ENCODE peak calls at places on chromosomes 2 and 18, in five cellular contexts. Y is GM19239, N is endodermal cell, Z is left colon, M is D341Med. E is an unnamed sample.

GRCh38 chr18:41938445-41938844 is 16.6 kb upstream of the PIK3C3 start:
- DNase-seq in Y (no peak), N (no peak), Z (no peak), M (no peak), E (no peak)

GRCh38 chr2:100924520-100925451 is 77.3 kb upstream of the RPL31 start:
- DNase-seq in Y (peak; percentile 13), N (peak; percentile 25), Z (peak; percentile 24), M (no peak), E (peak; percentile 43)

GRCh38 chr2:98880266-98881152 is 55.5 kb downstream of the CRACDL start:
- DNase-seq in Y (no peak), N (no peak), Z (no peak), M (no peak), E (no peak)

GRCh38 chr2:215619989-215620388 is 184.1 kb upstream of the FN1 start:
- DNase-seq in Y (no peak), N (no peak), Z (peak; percentile 21), M (no peak), E (no peak)

GRCh38 chr2:178377046-178377445 is 73.9 kb downstream of the PRKRA start:
- DNase-seq in Y (no peak), N (no peak), Z (no peak), M (no peak), E (no peak)

GRCh38 chr18:4125246-4125938 is 329.7 kb downstream of the DLGAP1 start:
- DNase-seq in Y (no peak), N (peak; percentile 73), Z (no peak), M (no peak), E (no peak)

GRCh38 chr2:46844034-46844433 is 71.6 kb downstream of the MCFD2 start:
- DNase-seq in Y (no peak), N (no peak), Z (no peak), M (no peak), E (no peak)

GRCh38 chr2:97664636-97664970 is 759 bp upstream of the ACTR1B start:
- DNase-seq in Y (no peak), N (no peak), Z (peak; percentile 45), M (no peak), E (no peak)

GRCh38 chr2:42809876-42810125 is 17.4 kb upstream of the HAAO start:
- DNase-seq in Y (no peak), N (peak; percentile 91), Z (peak; percentile 85), M (no peak), E (no peak)

GRCh38 chr18:37717098-37717497 is 151.5 kb upstream of the CELF4 start:
- DNase-seq in Y (no peak), N (no peak), Z (no peak), M (no peak), E (no peak)

GRCh38 chr2:110097506-110098220 is 18.0 kb downstream of the MALL start:
- DNase-seq in Y (no peak), N (peak; percentile 30), Z (no peak), M (no peak), E (no peak)

GRCh38 chr2:129923265-129924141 is 56.0 kb upstream of the RAB6C start:
- DNase-seq in Y (no peak), N (peak; percentile 95), Z (no peak), M (peak; percentile 54), E (no peak)

GRCh38 chr2:104378853-104379374 is 475.0 kb upstream of the POU3F3 start:
- DNase-seq in Y (no peak), N (peak; percentile 80), Z (peak; percentile 14), M (peak; percentile 56), E (no peak)

GRCh38 chr2:37414470-37414949 is 70.1 kb downstream of the QPCT start:
- DNase-seq in Y (peak; percentile 40), N (no peak), Z (peak; percentile 18), M (peak; percentile 48), E (peak; percentile 54)

GRCh38 chr2:23594079-23594494 is 209.1 kb downstream of the KLHL29 start:
- DNase-seq in Y (no peak), N (no peak), Z (peak; percentile 27), M (no peak), E (no peak)

GRCh38 chr2:237458519-237458918 is 28.5 kb upstream of the MLPH start:
- DNase-seq in Y (no peak), N (no peak), Z (no peak), M (no peak), E (no peak)

GRCh38 chr2:26514045-26514444 is 36.1 kb upstream of the OTOF start:
- DNase-seq in Y (no peak), N (no peak), Z (no peak), M (no peak), E (no peak)

GRCh38 chr2:119350311-119350998 is 16.2 kb downstream of the C2orf76 start:
- DNase-seq in Y (no peak), N (peak; percentile 72), Z (no peak), M (no peak), E (no peak)

GRCh38 chr2:96485751-96486643 is 19.2 kb downstream of the NEURL3 start:
- DNase-seq in Y (peak; percentile 63), N (peak; percentile 72), Z (peak; percentile 77), M (no peak), E (peak; percentile 81)

GRCh38 chr2:173588931-173589369 is 234.3 kb downstream of the CDCA7 start:
- DNase-seq in Y (no peak), N (no peak), Z (no peak), M (no peak), E (no peak)

GRCh38 chr18:79693561-79694205 is 14.1 kb downstream of the CTDP1 start:
- DNase-seq in Y (no peak), N (peak; percentile 75), Z (no peak), M (no peak), E (no peak)

GRCh38 chr18:2197945-2198344 is 373.4 kb downstream of the METTL4 start:
- DNase-seq in Y (no peak), N (no peak), Z (no peak), M (no peak), E (no peak)

GRCh38 chr18:58640891-58641610 is 12.2 kb upstream of the ALPK2 start:
- DNase-seq in Y (no peak), N (peak; percentile 71), Z (no peak), M (no peak), E (no peak)

GRCh38 chr18:26215247-26215970 is 10.8 kb upstream of the TAF4B start:
- DNase-seq in Y (peak; percentile 37), N (no peak), Z (no peak), M (no peak), E (peak; percentile 37)

GRCh38 chr2:170253721-170254230 is 75.8 kb downstream of the MYO3B start:
- DNase-seq in Y (no peak), N (peak; percentile 63), Z (no peak), M (no peak), E (no peak)

GRCh38 chr2:173290046-173290445 is 64.6 kb upstream of the CDCA7 start:
- DNase-seq in Y (no peak), N (no peak), Z (no peak), M (no peak), E (no peak)

GRCh38 chr2:99648115-99648850 is 158.5 kb upstream of the REV1 start:
- DNase-seq in Y (no peak), N (no peak), Z (no peak), M (no peak), E (no peak)

GRCh38 chr18:25953111-25953510 is 137.3 kb downstream of the SS18 start:
- DNase-seq in Y (no peak), N (no peak), Z (no peak), M (no peak), E (no peak)

GRCh38 chr2:96423866-96424265 is 81.3 kb downstream of the NEURL3 start:
- DNase-seq in Y (no peak), N (no peak), Z (no peak), M (no peak), E (no peak)

GRCh38 chr2:157990173-157990572 is 111.5 kb upstream of the UPP2 start:
- DNase-seq in Y (no peak), N (no peak), Z (no peak), M (no peak), E (no peak)

GRCh38 chr2:152415231-152415642 is 80.3 kb downstream of the FMNL2 start:
- DNase-seq in Y (no peak), N (no peak), Z (no peak), M (no peak), E (no peak)

GRCh38 chr18:58223717-58224424 is 179.8 kb downstream of the NEDD4L start:
- DNase-seq in Y (no peak), N (no peak), Z (peak; percentile 49), M (no peak), E (no peak)

GRCh38 chr2:190477563-190478454 is 56.7 kb downstream of the NEMP2 start:
- DNase-seq in Y (no peak), N (no peak), Z (peak; percentile 25), M (no peak), E (no peak)

GRCh38 chr18:58288922-58289797 is 245.1 kb downstream of the NEDD4L start:
- DNase-seq in Y (no peak), N (peak; percentile 66), Z (no peak), M (no peak), E (peak; percentile 17)

GRCh38 chr2:28951910-28952805 is 28.9 kb upstream of the TOGARAM2 start:
- DNase-seq in Y (no peak), N (no peak), Z (no peak), M (no peak), E (no peak)